ENCODE peak calls at places on chromosomes 6 and 20, in ten cellular contexts. One of them, this sample, is unnamed.
A peak's percentile ranks its signal among the peaks of the same experiment; 100 is the strongest.

GRCh38 chr6:160469153-160469552 is 121.0 kb downstream of the SLC22A3 start:
- DNase-seq in islet precursor cell: no peak
- DNase-seq in GM12865: no peak
- DNase-seq in central memory CD4-positive, alpha-beta T cell: no peak
- DNase-seq in T-helper 2 cell: no peak
- DNase-seq in body of pancreas: no peak
- DNase-seq in hepatocyte: no peak
- DNase-seq in memory B cell: no peak
- DNase-seq in NCI-H1694 treated with DMSO at 0.1 percent for 48 hours: no peak
- DNase-seq in stimulated activated CD4-positive, alpha-beta T cell treated with anti-CD3 and anti-CD28 coated beads, Interleukin-4, amount 100 ng/mL, for 48 hours: no peak
- DNase-seq in this sample: no peak

GRCh38 chr6:1618305-1619105 is 8.8 kb downstream of the FOXC1 start:
- DNase-seq in GM12865: no peak
- DNase-seq in NCI-H1694 treated with DMSO at 0.1 percent for 48 hours: no peak
- DNase-seq in memory B cell: no peak
- DNase-seq in body of pancreas: no peak
- DNase-seq in stimulated activated CD4-positive, alpha-beta T cell treated with anti-CD3 and anti-CD28 coated beads, Interleukin-4, amount 100 ng/mL, for 48 hours: no peak
- DNase-seq in central memory CD4-positive, alpha-beta T cell: no peak
- DNase-seq in T-helper 2 cell: no peak
- DNase-seq in hepatocyte: no peak
- DNase-seq in islet precursor cell: no peak
- DNase-seq in this sample: no peak

GRCh38 chr6:8758412-8758811 is 323.1 kb upstream of the SLC35B3 start:
- DNase-seq in hepatocyte: no peak
- DNase-seq in body of pancreas: no peak
- DNase-seq in GM12865: no peak
- DNase-seq in stimulated activated CD4-positive, alpha-beta T cell treated with anti-CD3 and anti-CD28 coated beads, Interleukin-4, amount 100 ng/mL, for 48 hours: no peak
- DNase-seq in memory B cell: no peak
- DNase-seq in T-helper 2 cell: no peak
- DNase-seq in islet precursor cell: no peak
- DNase-seq in central memory CD4-positive, alpha-beta T cell: no peak
- DNase-seq in NCI-H1694 treated with DMSO at 0.1 percent for 48 hours: no peak
- DNase-seq in this sample: no peak

GRCh38 chr20:17417221-17417620 is 114.0 kb downstream of the BFSP1 start:
- DNase-seq in NCI-H1694 treated with DMSO at 0.1 percent for 48 hours: no peak
- DNase-seq in GM12865: no peak
- DNase-seq in T-helper 2 cell: no peak
- DNase-seq in body of pancreas: no peak
- DNase-seq in stimulated activated CD4-positive, alpha-beta T cell treated with anti-CD3 and anti-CD28 coated beads, Interleukin-4, amount 100 ng/mL, for 48 hours: no peak
- DNase-seq in islet precursor cell: no peak
- DNase-seq in central memory CD4-positive, alpha-beta T cell: no peak
- DNase-seq in hepatocyte: no peak
- DNase-seq in memory B cell: no peak
- DNase-seq in this sample: no peak

GRCh38 chr6:15017251-15017650 is 228.6 kb upstream of the JARID2 start:
- DNase-seq in memory B cell: no peak
- DNase-seq in hepatocyte: peak; percentile 38
- DNase-seq in islet precursor cell: peak; percentile 78
- DNase-seq in stimulated activated CD4-positive, alpha-beta T cell treated with anti-CD3 and anti-CD28 coated beads, Interleukin-4, amount 100 ng/mL, for 48 hours: no peak
- DNase-seq in T-helper 2 cell: no peak
- DNase-seq in body of pancreas: no peak
- DNase-seq in NCI-H1694 treated with DMSO at 0.1 percent for 48 hours: no peak
- DNase-seq in GM12865: peak; percentile 21
- DNase-seq in central memory CD4-positive, alpha-beta T cell: no peak
- DNase-seq in this sample: no peak

GRCh38 chr6:49336514-49337131 is 126.4 kb downstream of the MMUT start:
- DNase-seq in stimulated activated CD4-positive, alpha-beta T cell treated with anti-CD3 and anti-CD28 coated beads, Interleukin-4, amount 100 ng/mL, for 48 hours: no peak
- DNase-seq in memory B cell: no peak
- DNase-seq in NCI-H1694 treated with DMSO at 0.1 percent for 48 hours: no peak
- DNase-seq in central memory CD4-positive, alpha-beta T cell: no peak
- DNase-seq in GM12865: no peak
- DNase-seq in islet precursor cell: peak; percentile 83
- DNase-seq in T-helper 2 cell: no peak
- DNase-seq in hepatocyte: peak; percentile 79
- DNase-seq in body of pancreas: peak; percentile 66
- DNase-seq in this sample: no peak

GRCh38 chr20:32858189-32858588 is 534 bp upstream of the EFCAB8 start:
- DNase-seq in body of pancreas: no peak
- DNase-seq in memory B cell: no peak
- DNase-seq in islet precursor cell: no peak
- DNase-seq in GM12865: no peak
- DNase-seq in central memory CD4-positive, alpha-beta T cell: no peak
- DNase-seq in NCI-H1694 treated with DMSO at 0.1 percent for 48 hours: no peak
- DNase-seq in hepatocyte: no peak
- DNase-seq in T-helper 2 cell: no peak
- DNase-seq in stimulated activated CD4-positive, alpha-beta T cell treated with anti-CD3 and anti-CD28 coated beads, Interleukin-4, amount 100 ng/mL, for 48 hours: no peak
- DNase-seq in this sample: no peak

GRCh38 chr6:63058601-63059000 is 152.7 kb upstream of the FKBP1C start:
- DNase-seq in NCI-H1694 treated with DMSO at 0.1 percent for 48 hours: no peak
- DNase-seq in central memory CD4-positive, alpha-beta T cell: no peak
- DNase-seq in GM12865: no peak
- DNase-seq in hepatocyte: no peak
- DNase-seq in T-helper 2 cell: no peak
- DNase-seq in islet precursor cell: no peak
- DNase-seq in body of pancreas: no peak
- DNase-seq in memory B cell: no peak
- DNase-seq in stimulated activated CD4-positive, alpha-beta T cell treated with anti-CD3 and anti-CD28 coated beads, Interleukin-4, amount 100 ng/mL, for 48 hours: no peak
- DNase-seq in this sample: no peak

GRCh38 chr6:120873125-120873865 is 461.0 kb downstream of the TBC1D32 start:
- DNase-seq in T-helper 2 cell: no peak
- DNase-seq in memory B cell: no peak
- DNase-seq in body of pancreas: no peak
- DNase-seq in NCI-H1694 treated with DMSO at 0.1 percent for 48 hours: no peak
- DNase-seq in hepatocyte: no peak
- DNase-seq in stimulated activated CD4-positive, alpha-beta T cell treated with anti-CD3 and anti-CD28 coated beads, Interleukin-4, amount 100 ng/mL, for 48 hours: no peak
- DNase-seq in islet precursor cell: peak; percentile 44
- DNase-seq in GM12865: no peak
- DNase-seq in central memory CD4-positive, alpha-beta T cell: no peak
- DNase-seq in this sample: no peak

GRCh38 chr6:106533079-106533478 is 96.2 kb downstream of the RTN4IP1 start:
- DNase-seq in T-helper 2 cell: no peak
- DNase-seq in GM12865: no peak
- DNase-seq in stimulated activated CD4-positive, alpha-beta T cell treated with anti-CD3 and anti-CD28 coated beads, Interleukin-4, amount 100 ng/mL, for 48 hours: no peak
- DNase-seq in memory B cell: no peak
- DNase-seq in central memory CD4-positive, alpha-beta T cell: no peak
- DNase-seq in islet precursor cell: peak; percentile 58
- DNase-seq in body of pancreas: no peak
- DNase-seq in NCI-H1694 treated with DMSO at 0.1 percent for 48 hours: no peak
- DNase-seq in hepatocyte: no peak
- DNase-seq in this sample: no peak

GRCh38 chr6:158835616-158836221 is 16.6 kb upstream of the EZR start:
- DNase-seq in NCI-H1694 treated with DMSO at 0.1 percent for 48 hours: no peak
- DNase-seq in hepatocyte: peak; percentile 86
- DNase-seq in central memory CD4-positive, alpha-beta T cell: no peak
- DNase-seq in body of pancreas: peak; percentile 67
- DNase-seq in T-helper 2 cell: no peak
- DNase-seq in GM12865: no peak
- DNase-seq in memory B cell: no peak
- DNase-seq in stimulated activated CD4-positive, alpha-beta T cell treated with anti-CD3 and anti-CD28 coated beads, Interleukin-4, amount 100 ng/mL, for 48 hours: no peak
- DNase-seq in islet precursor cell: peak; percentile 96
- DNase-seq in this sample: no peak

GRCh38 chr6:3194535-3195376 is 32.7 kb downstream of the TUBB2B start:
- DNase-seq in T-helper 2 cell: no peak
- DNase-seq in body of pancreas: no peak
- DNase-seq in central memory CD4-positive, alpha-beta T cell: no peak
- DNase-seq in memory B cell: no peak
- DNase-seq in hepatocyte: no peak
- DNase-seq in NCI-H1694 treated with DMSO at 0.1 percent for 48 hours: peak; percentile 17
- DNase-seq in islet precursor cell: peak; percentile 75
- DNase-seq in stimulated activated CD4-positive, alpha-beta T cell treated with anti-CD3 and anti-CD28 coated beads, Interleukin-4, amount 100 ng/mL, for 48 hours: no peak
- DNase-seq in GM12865: peak; percentile 70
- DNase-seq in this sample: no peak

GRCh38 chr6:143059616-143060353 is 904 bp upstream of the AIG1 start:
- DNase-seq in stimulated activated CD4-positive, alpha-beta T cell treated with anti-CD3 and anti-CD28 coated beads, Interleukin-4, amount 100 ng/mL, for 48 hours: no peak
- DNase-seq in body of pancreas: no peak
- DNase-seq in NCI-H1694 treated with DMSO at 0.1 percent for 48 hours: peak; percentile 30
- DNase-seq in GM12865: peak; percentile 63
- DNase-seq in islet precursor cell: peak; percentile 75
- DNase-seq in hepatocyte: peak; percentile 72
- DNase-seq in central memory CD4-positive, alpha-beta T cell: peak; percentile 39
- DNase-seq in T-helper 2 cell: no peak
- DNase-seq in memory B cell: no peak
- DNase-seq in this sample: no peak

GRCh38 chr6:27040244-27041042 is 207.1 kb upstream of the PRSS16 start:
- DNase-seq in body of pancreas: no peak
- DNase-seq in hepatocyte: no peak
- DNase-seq in GM12865: peak; percentile 23
- DNase-seq in stimulated activated CD4-positive, alpha-beta T cell treated with anti-CD3 and anti-CD28 coated beads, Interleukin-4, amount 100 ng/mL, for 48 hours: no peak
- DNase-seq in central memory CD4-positive, alpha-beta T cell: no peak
- DNase-seq in memory B cell: no peak
- DNase-seq in NCI-H1694 treated with DMSO at 0.1 percent for 48 hours: no peak
- DNase-seq in islet precursor cell: no peak
- DNase-seq in T-helper 2 cell: no peak
- DNase-seq in this sample: no peak

GRCh38 chr20:46214831-46215488 is 93.3 kb downstream of the CDH22 start:
- DNase-seq in T-helper 2 cell: no peak
- DNase-seq in islet precursor cell: no peak
- DNase-seq in NCI-H1694 treated with DMSO at 0.1 percent for 48 hours: no peak
- DNase-seq in GM12865: no peak
- DNase-seq in hepatocyte: no peak
- DNase-seq in stimulated activated CD4-positive, alpha-beta T cell treated with anti-CD3 and anti-CD28 coated beads, Interleukin-4, amount 100 ng/mL, for 48 hours: no peak
- DNase-seq in central memory CD4-positive, alpha-beta T cell: no peak
- DNase-seq in body of pancreas: no peak
- DNase-seq in memory B cell: no peak
- DNase-seq in this sample: no peak

GRCh38 chr6:6851862-6852261 is 255.9 kb upstream of the RREB1 start:
- DNase-seq in memory B cell: no peak
- DNase-seq in GM12865: no peak
- DNase-seq in islet precursor cell: no peak
- DNase-seq in hepatocyte: no peak
- DNase-seq in central memory CD4-positive, alpha-beta T cell: no peak
- DNase-seq in T-helper 2 cell: no peak
- DNase-seq in stimulated activated CD4-positive, alpha-beta T cell treated with anti-CD3 and anti-CD28 coated beads, Interleukin-4, amount 100 ng/mL, for 48 hours: no peak
- DNase-seq in NCI-H1694 treated with DMSO at 0.1 percent for 48 hours: no peak
- DNase-seq in body of pancreas: no peak
- DNase-seq in this sample: no peak

GRCh38 chr20:3106658-3107463 is 22.3 kb upstream of the AVP start:
- DNase-seq in central memory CD4-positive, alpha-beta T cell: no peak
- DNase-seq in body of pancreas: no peak
- DNase-seq in hepatocyte: no peak
- DNase-seq in stimulated activated CD4-positive, alpha-beta T cell treated with anti-CD3 and anti-CD28 coated beads, Interleukin-4, amount 100 ng/mL, for 48 hours: no peak
- DNase-seq in T-helper 2 cell: no peak
- DNase-seq in memory B cell: no peak
- DNase-seq in NCI-H1694 treated with DMSO at 0.1 percent for 48 hours: no peak
- DNase-seq in islet precursor cell: no peak
- DNase-seq in GM12865: no peak
- DNase-seq in this sample: no peak

GRCh38 chr6:24099181-24099580 is 26.8 kb upstream of the NRSN1 start:
- DNase-seq in body of pancreas: no peak
- DNase-seq in hepatocyte: no peak
- DNase-seq in GM12865: peak; percentile 34
- DNase-seq in T-helper 2 cell: no peak
- DNase-seq in islet precursor cell: no peak
- DNase-seq in memory B cell: no peak
- DNase-seq in stimulated activated CD4-positive, alpha-beta T cell treated with anti-CD3 and anti-CD28 coated beads, Interleukin-4, amount 100 ng/mL, for 48 hours: no peak
- DNase-seq in central memory CD4-positive, alpha-beta T cell: no peak
- DNase-seq in NCI-H1694 treated with DMSO at 0.1 percent for 48 hours: no peak
- DNase-seq in this sample: no peak

GRCh38 chr6:14228571-14228970 is 111.0 kb downstream of the CD83 start:
- DNase-seq in islet precursor cell: no peak
- DNase-seq in central memory CD4-positive, alpha-beta T cell: no peak
- DNase-seq in NCI-H1694 treated with DMSO at 0.1 percent for 48 hours: no peak
- DNase-seq in stimulated activated CD4-positive, alpha-beta T cell treated with anti-CD3 and anti-CD28 coated beads, Interleukin-4, amount 100 ng/mL, for 48 hours: peak; percentile 37
- DNase-seq in T-helper 2 cell: no peak
- DNase-seq in body of pancreas: no peak
- DNase-seq in memory B cell: no peak
- DNase-seq in hepatocyte: no peak
- DNase-seq in GM12865: no peak
- DNase-seq in this sample: no peak

GRCh38 chr6:108080010-108080780 is 5.7 kb upstream of the OSTM1 start:
- DNase-seq in hepatocyte: no peak
- DNase-seq in memory B cell: no peak
- DNase-seq in T-helper 2 cell: no peak
- DNase-seq in stimulated activated CD4-positive, alpha-beta T cell treated with anti-CD3 and anti-CD28 coated beads, Interleukin-4, amount 100 ng/mL, for 48 hours: no peak
- DNase-seq in GM12865: no peak
- DNase-seq in body of pancreas: no peak
- DNase-seq in NCI-H1694 treated with DMSO at 0.1 percent for 48 hours: no peak
- DNase-seq in central memory CD4-positive, alpha-beta T cell: no peak
- DNase-seq in islet precursor cell: peak; percentile 95
- DNase-seq in this sample: no peak